ENCODE peak calls at places on chromosomes 3 and 15, in seven cellular contexts. F is GM20000, G is Calu3, N is psoas muscle, T is GM06990, I is A549, Y is spleen. J is an unnamed sample.

GRCh38 chr3:81760215-81760614 is 1.2 kb downstream of the GBE1 start:
- DNase-seq in F (no peak), G (no peak), N (no peak), T (no peak), I (no peak), Y (no peak), J (no peak)

GRCh38 chr3:13091898-13092620 is 18.8 kb upstream of the IQSEC1 start:
- DNase-seq in F (peak; percentile 78), G (peak; percentile 84), N (peak; percentile 81), T (peak; percentile 62), I (peak; percentile 80), Y (peak; percentile 95), J (peak; percentile 85)

GRCh38 chr15:35506272-35506870 is 39.6 kb downstream of the DPH6 start:
- DNase-seq in F (no peak), G (no peak), N (no peak), T (no peak), I (no peak), Y (no peak), J (no peak)

GRCh38 chr3:88408935-88409334 is 259.2 kb downstream of the C3orf38 start:
- DNase-seq in F (no peak), G (no peak), N (no peak), T (no peak), I (no peak), Y (no peak), J (no peak)

GRCh38 chr3:192812736-192813383 is 85.5 kb upstream of the FGF12 start:
- DNase-seq in F (no peak), G (peak; percentile 63), N (no peak), T (no peak), I (peak; percentile 61), Y (no peak), J (no peak)

GRCh38 chr3:117719316-117719926 is 1009.8 kb downstream of the TUSC7 start:
- DNase-seq in F (peak; percentile 12), G (peak; percentile 18), N (no peak), T (no peak), I (peak; percentile 17), Y (no peak), J (peak; percentile 7)

GRCh38 chr3:9732080-9732752 is 681 bp downstream of the BRPF1 start:
- DNase-seq in F (peak; percentile 37), G (peak; percentile 12), N (no peak), T (peak; percentile 55), I (no peak), Y (peak; percentile 91), J (peak; percentile 32)

GRCh38 chr3:190504354-190505125 is 9.3 kb upstream of the IL1RAP start:
- DNase-seq in F (no peak), G (no peak), N (no peak), T (no peak), I (no peak), Y (no peak), J (no peak)

GRCh38 chr3:148466143-148466542 is 231.6 kb upstream of the AGTR1 start:
- DNase-seq in F (no peak), G (peak; percentile 18), N (no peak), T (no peak), I (no peak), Y (no peak), J (no peak)

GRCh38 chr3:190175490-190175889 is 54.8 kb upstream of the P3H2 start:
- DNase-seq in F (no peak), G (no peak), N (no peak), T (no peak), I (no peak), Y (no peak), J (no peak)

GRCh38 chr3:31567036-31567435 is 34.3 kb downstream of the STT3B start:
- DNase-seq in F (peak; percentile 11), G (peak; percentile 24), N (no peak), T (no peak), I (peak; percentile 14), Y (no peak), J (no peak)

GRCh38 chr3:160956785-160957184 is 148.4 kb downstream of the B3GALNT1 start:
- DNase-seq in F (peak; percentile 8), G (no peak), N (no peak), T (peak; percentile 6), I (no peak), Y (no peak), J (peak; percentile 29)
- TF ChIP-seq CTCF in F (peak; percentile 6), G (peak; percentile 52), N (no peak), T (peak; percentile 44), I (no peak), Y (no peak), J (peak; percentile 55)

GRCh38 chr3:5733995-5734394 is 546.5 kb downstream of the EDEM1 start:
- DNase-seq in F (no peak), G (no peak), N (no peak), T (no peak), I (no peak), Y (no peak), J (no peak)

GRCh38 chr3:5732081-5732480 is 544.6 kb downstream of the EDEM1 start:
- DNase-seq in F (no peak), G (no peak), N (no peak), T (no peak), I (no peak), Y (no peak), J (no peak)

GRCh38 chr3:5728085-5728484 is 540.6 kb downstream of the EDEM1 start:
- DNase-seq in F (no peak), G (no peak), N (no peak), T (no peak), I (no peak), Y (no peak), J (no peak)

GRCh38 chr3:5729852-5730251 is 542.3 kb downstream of the EDEM1 start:
- DNase-seq in F (no peak), G (no peak), N (no peak), T (no peak), I (peak; percentile 4), Y (no peak), J (no peak)

GRCh38 chr3:5731100-5731499 is 543.6 kb downstream of the EDEM1 start:
- DNase-seq in F (peak; percentile 6), G (no peak), N (no peak), T (no peak), I (peak; percentile 4), Y (no peak), J (no peak)
- TF ChIP-seq CTCF in F (no peak), G (no peak), N (no peak), T (peak; percentile 68), I (peak; percentile 21), Y (no peak), J (no peak)

DNA sequence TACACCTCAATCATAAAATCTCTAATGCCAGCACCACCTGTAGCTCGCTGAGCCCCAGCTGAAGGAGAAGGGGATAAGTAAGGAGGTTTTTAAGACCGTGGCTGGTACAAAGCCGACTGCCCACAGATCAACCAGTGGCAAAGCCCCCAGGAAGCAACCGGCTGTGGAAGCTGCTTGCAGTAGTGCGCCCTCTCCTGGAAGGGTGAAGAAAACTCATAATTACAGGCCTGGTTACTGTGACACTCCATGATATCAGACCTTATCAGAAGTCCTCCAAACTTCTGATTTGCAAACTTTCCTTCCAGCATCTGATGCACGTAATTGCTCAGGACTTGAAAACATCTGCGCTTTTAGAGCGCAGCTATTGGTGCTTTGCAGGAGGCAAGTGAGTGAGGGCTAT is 63.1 kb upstream of the MCTP2 start:
- DNase-seq in F (no peak), G (peak; percentile 51), N (no peak), T (no peak), I (peak; percentile 14), Y (no peak), J (peak; percentile 21)
- TF ChIP-seq CTCF in F (no peak), G (peak; percentile 27), N (no peak), T (peak; percentile 19), I (no peak), Y (no peak), J (no peak)

DNA sequence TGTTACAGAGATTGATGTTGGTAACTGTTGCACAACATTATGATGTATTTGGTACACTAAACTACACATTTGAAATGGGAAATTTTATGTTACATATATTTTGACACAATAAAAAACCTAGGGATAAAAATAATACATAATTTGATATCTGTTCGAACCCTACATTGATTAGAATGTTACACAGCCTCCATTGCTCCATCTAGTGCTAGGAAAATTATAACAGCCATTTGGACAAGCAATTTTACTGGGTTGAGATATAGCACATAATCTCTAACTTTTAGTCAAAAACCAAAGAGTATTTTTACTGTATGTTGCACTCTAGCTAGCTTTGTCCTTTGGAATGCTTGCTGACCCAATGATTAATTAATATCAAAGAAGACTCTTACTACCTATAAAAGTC is 108.1 kb downstream of the LSAMP start:
- DNase-seq in F (no peak), G (no peak), N (no peak), T (no peak), I (no peak), Y (no peak), J (no peak)
- TF ChIP-seq CTCF in F (no peak), G (no peak), N (no peak), T (peak; percentile 21), I (no peak), Y (no peak), J (peak; percentile 3)

GRCh38 chr3:194265505-194265892 is 85.6 kb downstream of the CPN2 start:
- DNase-seq in F (no peak), G (no peak), N (peak; percentile 91), T (no peak), I (no peak), Y (peak; percentile 90), J (peak; percentile 29)
- TF ChIP-seq CTCF in F (no peak), G (no peak), N (no peak), T (no peak), I (no peak), Y (no peak), J (no peak)

GRCh38 chr15:41506796-41507341 is 6.8 kb downstream of the LTK start:
- DNase-seq in F (peak; percentile 27), G (no peak), N (no peak), T (no peak), I (no peak), Y (no peak), J (no peak)
- TF ChIP-seq CTCF in F (peak; percentile 6), G (no peak), N (no peak), T (peak; percentile 15), I (no peak), Y (no peak), J (no peak)

DNA sequence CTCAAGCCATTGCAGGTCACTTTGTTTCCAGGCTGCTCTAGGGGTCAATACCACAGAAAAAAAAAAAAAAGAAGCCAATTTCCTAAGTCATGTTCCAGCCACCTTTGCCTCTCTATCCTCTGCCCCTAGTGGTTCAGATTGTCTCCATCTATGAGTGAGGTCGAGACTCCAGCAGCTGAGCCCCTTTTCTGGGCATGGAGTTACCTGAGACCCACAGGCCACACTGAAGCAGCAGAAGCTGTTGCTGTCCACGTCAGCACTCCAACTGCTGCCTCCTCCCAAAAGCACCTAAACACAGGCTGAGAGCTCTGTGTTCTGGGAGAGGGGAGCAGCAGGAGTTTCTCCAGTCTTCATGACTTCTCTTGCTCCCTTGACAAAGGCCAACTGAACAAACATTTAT is 355.7 kb downstream of the RSL24D1 start:
- DNase-seq in F (no peak), G (no peak), N (no peak), T (no peak), I (no peak), Y (no peak), J (no peak)
- TF ChIP-seq CTCF in F (no peak), G (no peak), N (no peak), T (peak; percentile 24), I (no peak), Y (no peak), J (no peak)

GRCh38 chr3:71258526-71258925 is 325.0 kb downstream of the FOXP1 start:
- DNase-seq in F (no peak), G (no peak), N (no peak), T (no peak), I (peak; percentile 79), Y (no peak), J (no peak)
- TF ChIP-seq CTCF in F (no peak), G (no peak), N (no peak), T (no peak), I (no peak), Y (no peak), J (no peak)